ENCODE peak calls at places on chromosomes 16 and 17, in five cellular contexts. N is stomach, U is foreskin fibroblast, C is HFF-Myc, T is heart right ventricle. O is an unnamed sample.

GRCh38 chr16:12229759-12230594 is 253.4 kb downstream of the SNX29 start:
- DNase-seq in U (peak), N (no peak), C (peak), T (no peak), O (no peak)

GRCh38 chr17:73091770-73092517 is 544 bp downstream of the SLC39A11 start:
- DNase-seq in T (peak), N (peak), C (no peak), U (peak), O (no peak)

GRCh38 chr16:89115216-89115949 is 21.7 kb downstream of the ACSF3 start:
- DNase-seq in U (no peak), C (no peak), T (peak), N (peak), O (no peak)

GRCh38 chr17:48610282-48611211 is at the start of gene HOXB7:
- DNase-seq in N (peak), C (no peak), U (peak), T (peak), O (no peak)

GRCh38 chr17:879546-879945 is 97.4 kb downstream of the MRM3 start:
- DNase-seq in U (peak), C (no peak), T (peak), N (peak), O (no peak)

GRCh38 chr16:70804153-70804728 is 3.3 kb upstream of the VAC14 start:
- DNase-seq in T (no peak), U (peak), N (no peak), C (no peak), O (peak)

GRCh38 chr17:43444223-43445008 is 39.4 kb upstream of the DHX8 start:
- DNase-seq in U (no peak), C (no peak), N (no peak), T (no peak), O (no peak)

GRCh38 chr17:75697651-75698291 is 23.5 kb upstream of the ITGB4 start:
- DNase-seq in C (no peak), U (no peak), T (no peak), N (peak), O (no peak)

GRCh38 chr17:73786286-73786743 is 142.1 kb upstream of the SDK2 start:
- DNase-seq in U (no peak), T (no peak), N (peak), C (no peak), O (no peak)

GRCh38 chr16:86099326-86099725 is 200.4 kb downstream of the IRF8 start:
- DNase-seq in C (no peak), T (no peak), U (no peak), N (no peak), O (no peak)

GRCh38 chr17:32488604-32489180 is 1.9 kb downstream of the CDK5R1 start:
- DNase-seq in N (no peak), T (no peak), U (no peak), C (no peak), O (no peak)

GRCh38 chr17:7283471-7284216 is 2.1 kb downstream of the SLC2A4 start:
- DNase-seq in N (no peak), U (no peak), C (no peak), T (no peak), O (no peak)

GRCh38 chr17:56678249-56679144 is 85.0 kb downstream of the NOG start:
- DNase-seq in T (no peak), U (peak), N (no peak), C (no peak), O (no peak)

GRCh38 chr17:31490019-31490383 is 98.5 kb downstream of the RAB11FIP4 start:
- DNase-seq in U (no peak), T (no peak), C (no peak), N (no peak), O (no peak)

GRCh38 chr17:66779186-66779585 is 55.7 kb upstream of the CACNG5 start:
- DNase-seq in U (no peak), N (no peak), C (no peak), T (no peak), O (no peak)
- TF ChIP-seq CTCF in U (no peak), N (no peak), C (no peak), T (no peak), O (no peak)

DNA sequence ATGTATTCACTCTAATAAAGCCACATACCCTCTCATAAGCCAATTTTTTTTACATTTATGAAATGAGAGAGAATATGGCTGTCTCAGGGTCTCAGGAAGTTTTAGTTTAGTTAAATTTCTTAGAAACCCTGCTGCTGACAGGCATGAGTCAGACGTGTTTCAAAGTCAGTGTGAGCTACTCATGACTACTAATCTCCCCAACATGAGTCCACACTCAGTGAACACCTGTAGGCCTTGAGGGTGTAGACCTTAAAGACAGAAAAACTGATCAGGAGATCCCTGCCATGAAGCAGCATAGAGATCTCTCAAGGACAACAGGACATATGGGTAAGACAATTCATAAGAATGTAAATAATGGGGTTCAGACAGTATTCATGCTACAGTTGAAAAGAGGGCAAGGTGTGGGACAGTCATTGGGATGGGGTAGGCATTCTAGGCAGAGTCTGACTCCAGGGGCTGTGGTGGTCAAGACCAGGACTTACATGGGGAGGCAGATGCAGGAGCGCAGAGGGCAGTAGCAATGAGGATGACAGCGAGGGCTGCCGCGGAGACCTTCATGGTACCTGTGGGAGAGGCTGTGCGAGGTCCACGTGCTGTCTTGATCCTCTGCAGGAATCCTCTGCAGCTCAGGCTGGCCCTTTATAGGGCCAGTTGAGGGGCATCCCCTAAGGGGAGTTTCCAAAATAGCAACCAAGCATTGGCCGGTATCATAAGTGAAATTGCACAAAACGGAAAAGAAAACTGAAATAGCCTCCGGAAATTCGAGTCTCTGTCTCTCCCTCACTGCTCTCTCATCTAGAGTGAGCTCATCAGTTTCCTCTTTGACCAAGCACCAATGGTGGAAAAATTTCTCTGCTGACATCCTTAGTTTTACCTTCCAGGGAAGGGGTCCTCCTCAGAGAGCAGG is at the start of gene CCL5:
- DNase-seq in T (no peak), U (no peak), C (no peak), N (no peak), O (no peak)
- H3K4me3 ChIP-seq in T (no peak), U (no peak), C (no peak), N (peak), O (no peak)

DNA sequence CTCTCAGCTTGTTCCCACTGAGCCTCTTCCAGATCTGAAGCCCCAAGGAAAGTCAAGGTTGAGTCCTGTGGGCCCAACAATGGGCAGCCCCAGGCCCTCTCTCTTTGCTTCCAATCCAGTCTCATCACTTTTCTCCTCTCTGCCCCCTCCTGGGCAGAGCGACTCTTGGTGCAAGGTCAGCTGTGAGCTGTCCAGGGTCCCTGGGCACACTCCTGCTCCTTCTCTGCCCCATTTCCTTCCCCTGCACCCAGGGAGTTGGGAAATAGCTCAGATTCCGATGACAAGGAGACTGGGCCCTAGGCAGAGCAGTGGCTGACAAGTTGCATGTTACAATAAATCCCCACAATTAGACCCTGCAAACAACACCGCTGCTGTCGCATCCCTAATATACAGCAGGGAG is 16.1 kb upstream of the CRHR1 start:
- DNase-seq in C (no peak), U (no peak), N (no peak), T (no peak), O (no peak)
- TF ChIP-seq CTCF in C (no peak), U (no peak), N (no peak), T (no peak), O (no peak)

GRCh38 chr16:87764600-87765472 is 950 bp downstream of the KLHDC4 start:
- DNase-seq in U (no peak), N (no peak), T (no peak), C (no peak), O (no peak)

GRCh38 chr16:87765776-87766484 is at the start of gene KLHDC4:
- DNase-seq in N (peak), T (peak), U (peak), C (no peak), O (no peak)

GRCh38 chr16:87766485-87766797 is 655 bp upstream of the KLHDC4 start:
- DNase-seq in C (no peak), T (no peak), U (no peak), N (no peak), O (no peak)

GRCh38 chr16:87762620-87763019 is 3.2 kb downstream of the KLHDC4 start:
- DNase-seq in C (no peak), N (no peak), U (no peak), T (no peak), O (no peak)

DNA sequence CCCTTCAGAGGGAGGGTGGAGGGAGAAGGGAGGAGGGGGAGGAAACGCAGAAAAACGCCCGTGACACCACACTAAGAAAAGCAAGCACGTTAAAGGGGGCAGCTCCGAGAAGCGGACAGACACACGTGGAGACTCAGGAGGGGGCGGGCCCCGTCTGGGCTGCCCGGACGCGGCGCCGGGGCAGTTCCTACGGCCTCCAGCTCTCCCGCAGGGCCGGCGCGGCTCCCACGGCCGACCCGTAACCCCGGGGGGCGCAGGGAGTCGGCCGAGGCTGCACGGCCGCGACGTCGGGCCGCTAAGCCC is 362 bp downstream of the KLHDC4 start:
- DNase-seq in C (no peak), U (peak), T (peak), N (no peak), O (no peak)
- H3K4me3 ChIP-seq in C (peak), U (peak), T (peak), N (peak), O (peak)

GRCh38 chr17:39669897-39670735 is 1.9 kb downstream of the PNMT start:
- DNase-seq in C (no peak), T (no peak), U (no peak), N (no peak), O (no peak)

GRCh38 chr17:39670746-39671145 is 2.5 kb downstream of the PNMT start:
- DNase-seq in T (no peak), U (no peak), N (no peak), C (no peak), O (no peak)

GRCh38 chr17:39673335-39674081 is 5.3 kb downstream of the PNMT start:
- DNase-seq in N (no peak), U (no peak), C (no peak), T (no peak), O (no peak)

GRCh38 chr17:39672522-39673334 is 4.5 kb downstream of the PNMT start:
- DNase-seq in N (no peak), U (no peak), C (no peak), T (no peak), O (no peak)

GRCh38 chr17:39671651-39672521 is 3.6 kb downstream of the PNMT start:
- DNase-seq in T (peak), C (no peak), N (peak), U (peak), O (no peak)
- TF ChIP-seq CTCF in T (peak), C (peak), N (peak), U (peak), O (peak)

GRCh38 chr17:64203630-64204029 is 59.4 kb downstream of the TEX2 start:
- DNase-seq in T (no peak), C (no peak), U (no peak), N (no peak), O (no peak)

GRCh38 chr17:64200080-64201042 is 62.7 kb downstream of the TEX2 start:
- DNase-seq in N (no peak), T (no peak), C (no peak), U (peak), O (no peak)

GRCh38 chr17:64196626-64197025 is 66.4 kb downstream of the TEX2 start:
- DNase-seq in U (peak), N (no peak), T (no peak), C (no peak), O (peak)

GRCh38 chr17:64202683-64203430 is 60.2 kb downstream of the TEX2 start:
- DNase-seq in U (peak), T (no peak), C (no peak), N (no peak), O (no peak)

GRCh38 chr17:64198711-64199110 is 64.3 kb downstream of the TEX2 start:
- DNase-seq in T (no peak), C (no peak), U (no peak), N (no peak), O (no peak)
- H3K4me3 ChIP-seq in T (no peak), C (no peak), U (no peak), N (no peak), O (no peak)

O was measured in AG04449.